ENCODE peak calls at places on chromosomes 12 and 14, in six cellular contexts. V is uterus, D is K562, J is suprapubic skin, I is H1, H is HCT116. W is an unnamed sample. For H3K36me3, the result is how much of the 10 kb centered on the place peaks cover.

GRCh38 chr12:19070341-19070740 is 59.2 kb upstream of the PLEKHA5 start:
- DNase-seq in V (no peak), D (no peak), J (no peak), I (no peak), H (no peak), W (no peak)

GRCh38 chr12:3244219-3244750 is 167.1 kb downstream of the TSPAN9 start:
- DNase-seq in V (no peak), D (no peak), J (no peak), I (no peak), H (no peak), W (no peak)

GRCh38 chr12:3158851-3159465 is 81.8 kb downstream of the TSPAN9 start:
- DNase-seq in V (peak), D (no peak), J (no peak), I (no peak), H (no peak), W (no peak)

GRCh38 chr12:124031058-124031457 is 58.0 kb downstream of the ZNF664 start:
- DNase-seq in V (no peak), D (no peak), J (no peak), I (no peak), H (no peak), W (no peak)

GRCh38 chr12:57522887-57523705 is 472 bp downstream of the MBD6 start:
- DNase-seq in V (peak), D (peak), J (peak), I (peak), H (no peak), W (peak)

GRCh38 chr12:123363743-123364531 is 710 bp downstream of the SBNO1 start:
- DNase-seq in V (peak), D (peak), J (peak), I (peak), H (no peak), W (no peak)

GRCh38 chr12:15811192-15812127 is 22.3 kb upstream of the EPS8 start:
- DNase-seq in V (no peak), D (no peak), J (no peak), I (no peak), H (no peak), W (no peak)

GRCh38 chr12:120453977-120454376 is 7.7 kb downstream of the GATC start:
- DNase-seq in V (no peak), D (peak), J (no peak), I (no peak), H (no peak), W (no peak)

GRCh38 chr12:110917961-110918360 is 2.4 kb downstream of the MYL2 start:
- DNase-seq in V (no peak), D (no peak), J (no peak), I (no peak), H (no peak), W (no peak)

GRCh38 chr12:75996907-75997447 is 34.6 kb downstream of the PHLDA1 start:
- DNase-seq in V (no peak), D (no peak), J (no peak), I (no peak), H (no peak), W (no peak)

GRCh38 chr14:101334656-101335055 is 226.6 kb upstream of the DIO3 start:
- DNase-seq in V (no peak), D (no peak), J (no peak), I (peak), H (no peak), W (no peak)

GRCh38 chr12:90627180-90627896 is 327.6 kb downstream of the CCER1 start:
- DNase-seq in V (no peak), D (no peak), J (no peak), I (no peak), H (no peak), W (no peak)

GRCh38 chr12:109476807-109477184 is 304 bp downstream of the KCTD10 start:
- DNase-seq in V (no peak), D (no peak), J (no peak), I (no peak), H (no peak), W (no peak)

GRCh38 chr12:56186957-56187356 is 2.3 kb downstream of the SMARCC2 start:
- DNase-seq in V (no peak), D (no peak), J (no peak), I (no peak), H (no peak), W (no peak)

GRCh38 chr12:123085730-123086487 is 65.0 kb downstream of the PITPNM2 start:
- DNase-seq in V (no peak), D (no peak), J (no peak), I (no peak), H (peak), W (peak)

GRCh38 chr14:49999216-49999761 is 106.4 kb downstream of the ARF6 start:
- DNase-seq in V (peak), D (peak), J (peak), I (no peak), H (peak), W (peak)

GRCh38 chr14:30974628-30975027 is 50.8 kb upstream of the AP4S1 start:
- DNase-seq in V (no peak), D (no peak), J (no peak), I (no peak), H (no peak), W (no peak)

GRCh38 chr14:78530078-78530477 is 359.9 kb downstream of the NRXN3 start:
- DNase-seq in V (no peak), D (peak), J (no peak), I (peak), H (no peak), W (no peak)

GRCh38 chr12:12837025-12837872 is 24.1 kb downstream of the DDX47 start:
- DNase-seq in V (peak), D (peak), J (no peak), I (peak), H (peak), W (no peak)

GRCh38 chr12:55705802-55706402 is 1.8 kb downstream of the ITGA7 start:
- DNase-seq in V (no peak), D (peak), J (no peak), I (peak), H (no peak), W (peak)

GRCh38 chr14:50285861-50286260 is 26.2 kb downstream of the L2HGDH start:
- DNase-seq in V (no peak), D (no peak), J (no peak), I (no peak), H (no peak), W (peak)

GRCh38 chr12:8697120-8697475 is 693 bp upstream of the RIMKLB start:
- DNase-seq in V (no peak), D (no peak), J (no peak), I (no peak), H (no peak), W (no peak)

GRCh38 chr12:68037616-68038255 is 48.5 kb downstream of the IFNG-AS1 start:
- DNase-seq in V (no peak), D (no peak), J (no peak), I (no peak), H (no peak), W (no peak)

GRCh38 chr12:53974084-53975018 is at the start of gene HOTAIR:
- DNase-seq in V (peak), D (no peak), J (no peak), I (no peak), H (no peak), W (no peak)

GRCh38 chr14:55302770-55303472 is 31.7 kb downstream of the FBXO34 start:
- DNase-seq in V (no peak), D (no peak), J (no peak), I (no peak), H (no peak), W (no peak)

GRCh38 chr12:4444031-4444430 is 1.6 kb downstream of the FGF6 start:
- DNase-seq in V (no peak), D (no peak), J (no peak), I (no peak), H (no peak), W (no peak)

GRCh38 chr14:53495846-53496343 is 342.8 kb upstream of the DDHD1 start:
- DNase-seq in V (no peak), D (no peak), J (no peak), I (no peak), H (no peak), W (no peak)

GRCh38 chr12:68240975-68241374 is 12.4 kb downstream of the IL22 start:
- DNase-seq in V (no peak), D (no peak), J (no peak), I (no peak), H (no peak), W (no peak)

GRCh38 chr14:99586054-99586760 is 17.8 kb downstream of the CCDC85C start:
- DNase-seq in V (no peak), D (no peak), J (no peak), I (no peak), H (no peak), W (no peak)

GRCh38 chr14:92259613-92260357 is 63.2 kb upstream of the SLC24A4 start:
- DNase-seq in V (no peak), D (no peak), J (no peak), I (no peak), H (no peak), W (no peak)

GRCh38 chr14:92676031-92676430 is 72.4 kb downstream of the LGMN start:
- DNase-seq in V (peak), D (no peak), J (no peak), I (no peak), H (no peak), W (no peak)

GRCh38 chr12:52387859-52388258 is 2.4 kb upstream of the KRT84 start:
- DNase-seq in V (no peak), D (no peak), J (no peak), I (no peak), H (no peak), W (no peak)

GRCh38 chr14:73717247-73717646 is 3.1 kb upstream of the PNMA1 start:
- DNase-seq in V (peak), D (no peak), J (no peak), I (no peak), H (no peak), W (no peak)

GRCh38 chr12:108457006-108457733 is 57.9 kb upstream of the FICD start:
- DNase-seq in V (no peak), D (peak), J (no peak), I (peak), H (peak), W (no peak)

GRCh38 chr12:107377596-107378385 is 284.4 kb upstream of the CRY1 start:
- DNase-seq in V (no peak), D (no peak), J (no peak), I (no peak), H (no peak), W (no peak)

GRCh38 chr12:100401660-100402059 is 44.8 kb downstream of the SLC17A8 start:
- DNase-seq in V (no peak), D (no peak), J (no peak), I (peak), H (no peak), W (no peak)

GRCh38 chr12:96120359-96121100 is 73.6 kb upstream of the ELK3 start:
- DNase-seq in V (no peak), D (peak), J (no peak), I (no peak), H (no peak), W (no peak)

GRCh38 chr12:64608901-64609542 is 1.3 kb upstream of the RASSF3 start:
- DNase-seq in V (no peak), D (peak), J (no peak), I (peak), H (peak), W (no peak)
- TF ChIP-seq POLR2A in V (no peak), D (peak), J (no peak), I (no peak), H (peak), W (no peak)

GRCh38 chr12:112124918-112125249 is 476 bp upstream of the TRAFD1 start:
- DNase-seq in V (no peak), D (no peak), J (no peak), I (no peak), H (no peak), W (no peak)
- H3K4me3 ChIP-seq in V (no peak), D (no peak), J (peak), I (no peak), H (peak), W (peak)

GRCh38 chr14:94675036-94675435 is 62.8 kb downstream of the SERPINA3 start:
- DNase-seq in V (no peak), D (no peak), J (peak), I (no peak), H (no peak), W (no peak)
- H3K36me3 ChIP-seq in V (under half), D (under half), J (under half), I (under half), H (under half), W (under half)

DNA sequence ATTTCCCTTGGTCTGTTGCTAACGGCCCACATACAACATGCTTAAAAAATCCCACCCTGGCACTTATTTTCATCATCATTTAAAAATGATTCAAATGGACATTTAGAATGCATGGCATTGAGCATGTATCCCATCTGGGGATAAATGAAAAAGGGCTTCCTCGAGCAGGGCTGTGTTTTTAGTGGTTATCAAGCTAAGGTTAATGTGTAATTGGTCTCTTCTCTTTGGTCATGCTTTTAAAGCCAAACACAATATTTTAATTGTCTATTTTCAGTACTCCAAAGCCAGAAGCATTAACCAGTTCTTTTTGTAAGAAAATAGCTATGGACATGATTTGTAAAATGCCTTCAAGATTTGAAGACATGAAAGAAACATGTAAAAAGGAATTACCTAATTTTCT is 1.9 kb upstream of the TRHDE start:
- DNase-seq in V (no peak), D (no peak), J (no peak), I (no peak), H (no peak), W (no peak)
- TF ChIP-seq POLR2A in V (no peak), D (no peak), J (no peak), I (no peak), H (no peak), W (no peak)

GRCh38 chr14:24674204-24674970 is 40.4 kb upstream of the GZMB start:
- DNase-seq in V (no peak), D (no peak), J (no peak), I (no peak), H (no peak), W (no peak)

GRCh38 chr14:24677956-24678355 is 44.0 kb upstream of the GZMB start:
- DNase-seq in V (no peak), D (no peak), J (no peak), I (no peak), H (no peak), W (no peak)

GRCh38 chr14:24673059-24673458 is 39.1 kb upstream of the GZMB start:
- DNase-seq in V (no peak), D (no peak), J (no peak), I (no peak), H (no peak), W (no peak)

GRCh38 chr14:24670594-24670993 is 36.6 kb upstream of the GZMB start:
- DNase-seq in V (no peak), D (no peak), J (no peak), I (no peak), H (no peak), W (no peak)

GRCh38 chr14:24673534-24674203 is 39.7 kb upstream of the GZMB start:
- DNase-seq in V (no peak), D (no peak), J (no peak), I (no peak), H (no peak), W (no peak)
- H3K4me3 ChIP-seq in V (no peak), D (no peak), J (no peak), I (no peak), H (no peak), W (no peak)

GRCh38 chr12:131983026-131983425 is 33.3 kb downstream of the EP400 start:
- DNase-seq in V (no peak), D (no peak), J (peak), I (no peak), H (no peak), W (no peak)

GRCh38 chr12:131981388-131981787 is 31.6 kb downstream of the EP400 start:
- DNase-seq in V (no peak), D (no peak), J (no peak), I (no peak), H (no peak), W (no peak)

GRCh38 chr12:131985145-131985875 is 35.6 kb downstream of the EP400 start:
- DNase-seq in V (no peak), D (no peak), J (no peak), I (peak), H (no peak), W (no peak)

GRCh38 chr12:131982041-131982440 is 32.3 kb downstream of the EP400 start:
- DNase-seq in V (no peak), D (no peak), J (peak), I (no peak), H (no peak), W (no peak)

GRCh38 chr12:131983554-131983953 is 33.8 kb downstream of the EP400 start:
- DNase-seq in V (no peak), D (no peak), J (no peak), I (no peak), H (no peak), W (no peak)
- H3K36me3 ChIP-seq in V (under half), D (half or more), J (half or more), I (half or more), H (under half), W (half or more)

W was measured in gastrocnemius medialis.